ENCODE peak calls at places on chromosomes 13 and 19, in five cellular contexts. Y, F, X, K and O are unnamed samples.
A peak's percentile ranks its signal among the peaks of the same experiment; 100 is the strongest.

GRCh38 chr19:19474950-19475781 is 40.2 kb downstream of the TSSK6 start:
- DNase-seq in K (peak; percentile 60), X (no peak), Y (peak; percentile 49), F (no peak), O (peak; percentile 51)

GRCh38 chr19:43504426-43505185 is at the start of gene PHLDB3:
- DNase-seq in Y (no peak), F (peak; percentile 74), K (peak; percentile 60), X (no peak), O (no peak)

GRCh38 chr13:20475927-20476691 is 49.5 kb downstream of the CRYL1 start:
- DNase-seq in Y (peak; percentile 26), F (peak; percentile 84), X (no peak), K (no peak), O (no peak)

GRCh38 chr19:16892438-16892837 is 3.6 kb downstream of the F2RL3 start:
- DNase-seq in F (no peak), X (no peak), Y (no peak), K (no peak), O (no peak)

GRCh38 chr13:23695711-23696512 is 125.7 kb downstream of the TNFRSF19 start:
- DNase-seq in X (no peak), K (no peak), F (peak; percentile 59), Y (no peak), O (no peak)

GRCh38 chr13:56457535-56458200 is 683.0 kb upstream of the PRR20A start:
- DNase-seq in K (no peak), X (no peak), Y (no peak), F (no peak), O (no peak)

GRCh38 chr19:3968556-3969434 is 2.1 kb downstream of the DAPK3 start:
- DNase-seq in K (peak; percentile 99), Y (peak; percentile 96), F (peak; percentile 84), X (peak; percentile 98), O (peak; percentile 97)

GRCh38 chr19:43743059-43743458 is 11.7 kb downstream of the SMG9 start:
- DNase-seq in X (no peak), K (no peak), Y (no peak), F (no peak), O (no peak)

GRCh38 chr13:80116107-80116506 is 224.8 kb downstream of the SPRY2 start:
- DNase-seq in Y (no peak), K (peak; percentile 91), X (peak; percentile 65), F (no peak), O (peak; percentile 49)

GRCh38 chr13:35599385-35599784 is 122.9 kb upstream of the MAB21L1 start:
- DNase-seq in K (peak; percentile 9), X (no peak), Y (peak; percentile 6), F (no peak), O (no peak)

GRCh38 chr13:60164490-60164889 is 762 bp upstream of the DIAPH3 start:
- DNase-seq in X (no peak), F (no peak), Y (peak; percentile 19), K (peak; percentile 34), O (no peak)

GRCh38 chr13:39394811-39395685 is 207.9 kb downstream of the LHFPL6 start:
- DNase-seq in F (no peak), K (no peak), Y (no peak), X (no peak), O (no peak)

GRCh38 chr19:19463348-19464117 is 51.8 kb downstream of the TSSK6 start:
- DNase-seq in K (peak; percentile 87), F (no peak), Y (no peak), X (no peak), O (peak; percentile 66)

GRCh38 chr13:46521921-46522691 is 30.9 kb upstream of the LRCH1 start:
- DNase-seq in X (no peak), K (peak; percentile 16), F (no peak), Y (no peak), O (no peak)

GRCh38 chr19:44847144-44848035 is 1.3 kb downstream of the NECTIN2 start:
- DNase-seq in K (peak; percentile 80), F (peak; percentile 85), Y (peak; percentile 75), X (no peak), O (no peak)

GRCh38 chr19:4171676-4172075 is 10.7 kb downstream of the SIRT6 start:
- DNase-seq in K (no peak), X (no peak), Y (no peak), F (no peak), O (no peak)

GRCh38 chr13:24724714-24725113 is 39.3 kb upstream of the RNF17 start:
- DNase-seq in X (no peak), K (no peak), F (no peak), Y (no peak), O (no peak)

GRCh38 chr13:21538280-21538679 is 65.7 kb downstream of the MICU2 start:
- DNase-seq in F (no peak), K (no peak), X (no peak), Y (no peak), O (no peak)

GRCh38 chr19:2191456-2191931 is 27.8 kb downstream of the DOT1L start:
- DNase-seq in X (no peak), Y (no peak), F (peak; percentile 74), K (no peak), O (no peak)

GRCh38 chr13:64164435-64164834 is 2748.8 kb upstream of the PCDH20 start:
- DNase-seq in F (no peak), X (no peak), K (no peak), Y (no peak), O (no peak)

GRCh38 chr19:14495678-14496028 is 274 bp downstream of the GIPC1 start:
- DNase-seq in X (no peak), K (no peak), Y (no peak), F (no peak), O (no peak)

GRCh38 chr13:103203750-103204330 is 137.6 kb upstream of the SLC10A2 start:
- DNase-seq in Y (no peak), F (no peak), X (no peak), K (no peak), O (no peak)

GRCh38 chr13:87274209-87274819 is 396.9 kb upstream of the SLITRK5 start:
- DNase-seq in Y (peak; percentile 78), K (no peak), F (peak; percentile 52), X (no peak), O (no peak)

GRCh38 chr13:22063416-22064124 is 392.7 kb downstream of the FGF9 start:
- DNase-seq in Y (no peak), X (no peak), F (no peak), K (no peak), O (no peak)

GRCh38 chr13:50357136-50357535 is 341.9 kb downstream of the KCNRG start:
- DNase-seq in K (no peak), Y (no peak), F (no peak), X (no peak), O (no peak)

GRCh38 chr19:51372021-51372648 is 319 bp downstream of the NKG7 start:
- DNase-seq in Y (no peak), K (no peak), X (no peak), F (no peak), O (no peak)

GRCh38 chr19:38321646-38322323 is 2.1 kb downstream of the KCNK6 start:
- DNase-seq in X (no peak), Y (peak; percentile 22), F (no peak), K (no peak), O (no peak)

GRCh38 chr19:29952127-29952526 is 10.1 kb downstream of the URI1 start:
- DNase-seq in K (peak; percentile 21), F (no peak), Y (no peak), X (no peak), O (no peak)

GRCh38 chr19:47026156-47026555 is 6.5 kb downstream of the NPAS1 start:
- DNase-seq in X (no peak), F (no peak), K (no peak), Y (no peak), O (no peak)

GRCh38 chr13:37427843-37428494 is 170.6 kb downstream of the POSTN start:
- DNase-seq in Y (no peak), K (no peak), F (no peak), X (no peak), O (no peak)

GRCh38 chr19:22918221-22918620 is 84.8 kb downstream of the ZNF728 start:
- DNase-seq in K (no peak), Y (no peak), X (no peak), F (no peak), O (no peak)

GRCh38 chr19:11244846-11245589 is 5.6 kb downstream of the ANGPTL8 start:
- DNase-seq in X (no peak), F (no peak), K (no peak), Y (no peak), O (no peak)

GRCh38 chr19:11246941-11247340 is 7.5 kb downstream of the ANGPTL8 start:
- DNase-seq in X (no peak), Y (no peak), K (no peak), F (no peak), O (no peak)

GRCh38 chr19:11247391-11247790 is 8.0 kb downstream of the ANGPTL8 start:
- DNase-seq in X (no peak), F (no peak), Y (no peak), K (no peak), O (peak; percentile 27)

GRCh38 chr19:11242864-11243797 is 3.7 kb downstream of the ANGPTL8 start:
- DNase-seq in K (peak; percentile 91), F (peak; percentile 95), Y (peak; percentile 92), X (no peak), O (peak; percentile 11)

GRCh38 chr19:11243798-11244169 is 4.4 kb downstream of the ANGPTL8 start:
- DNase-seq in X (no peak), K (no peak), F (no peak), Y (no peak), O (no peak)
- H3K4me3 ChIP-seq in X (no peak overlapping the region), K (no peak overlapping the region), F (no peak overlapping the region), Y (no peak overlapping the region), O (no peak overlapping the region)

DNA sequence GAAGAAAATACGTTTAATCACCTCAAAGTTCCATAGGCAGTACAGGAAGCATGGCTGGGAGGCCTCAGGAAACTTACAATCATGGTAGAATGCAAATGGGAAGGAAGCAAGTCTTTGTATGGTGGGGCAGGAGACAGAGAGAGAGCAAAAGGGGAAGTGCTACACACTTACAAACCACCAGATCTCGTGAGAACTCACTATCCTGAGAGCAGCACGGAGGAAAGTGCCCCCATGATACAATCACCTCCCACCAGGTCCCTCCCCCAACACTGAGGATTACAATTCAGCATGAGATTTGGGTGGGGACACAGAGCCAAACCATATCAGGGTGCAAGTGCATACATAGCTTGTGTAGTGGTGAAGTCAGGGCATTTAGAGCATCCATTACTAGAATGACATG is 92.3 kb upstream of the ANKRD10 start:
- DNase-seq in Y (no peak), K (no peak), F (no peak), X (no peak), O (no peak)
- H3K4me3 ChIP-seq in Y (no peak overlapping the region), K (no peak overlapping the region), F (no peak overlapping the region), X (no peak overlapping the region), O (no peak overlapping the region)

GRCh38 chr19:7916908-7917291 is 2.3 kb downstream of the TGFBR3L start:
- DNase-seq in K (peak; percentile 29), F (no peak), X (no peak), Y (no peak), O (no peak)

GRCh38 chr19:7916137-7916907 is 1.7 kb downstream of the TGFBR3L start:
- DNase-seq in F (no peak), Y (peak; percentile 74), X (no peak), K (peak; percentile 74), O (no peak)

GRCh38 chr19:7914598-7915045 is at the start of gene TGFBR3L:
- DNase-seq in X (no peak), F (peak; percentile 45), K (no peak), Y (no peak), O (no peak)

GRCh38 chr19:7914099-7914498 is 531 bp upstream of the TGFBR3L start:
- DNase-seq in X (no peak), F (no peak), Y (no peak), K (no peak), O (no peak)

GRCh38 chr19:7915250-7916136 is 863 bp downstream of the TGFBR3L start:
- DNase-seq in F (no peak), X (no peak), Y (no peak), K (no peak), O (no peak)
- H3K4me3 ChIP-seq in F (no peak overlapping the region), X (peak overlapping the region; percentile 49), Y (peak overlapping the region; percentile 59), K (peak overlapping the region; percentile 49), O (peak overlapping the region; percentile 51)

GRCh38 chr13:112057434-112057735 is 9.6 kb upstream of the SOX1 start:
- DNase-seq in K (no peak), X (no peak), F (no peak), Y (peak; percentile 38), O (no peak)
- H3K4me3 ChIP-seq in K (no peak overlapping the region), X (no peak overlapping the region), F (no peak overlapping the region), Y (peak overlapping the region; percentile 45), O (no peak overlapping the region)